ENCODE peak calls at places on chromosomes 12 and 14, in seven cellular contexts. S, Z, I, E, Q, M and U are unnamed samples. For H3K4me1, the result is how much of the 10 kb centered on the place peaks cover.

GRCh38 chr12:5124401-5124800 is 80.7 kb downstream of the KCNA5 start:
- DNase-seq in I (no peak), E (no peak), M (no peak), Q (no peak), Z (no peak), S (no peak), U (no peak)

GRCh38 chr14:68178282-68178681 is 358.7 kb downstream of the RAD51B start:
- DNase-seq in Z (no peak), E (no peak), I (no peak), S (no peak), Q (no peak), M (no peak), U (no peak)

GRCh38 chr14:84707830-84708229 is 822.1 kb upstream of the FLRT2 start:
- DNase-seq in Z (no peak), I (no peak), S (no peak), M (no peak), Q (no peak), E (no peak), U (no peak)

GRCh38 chr12:18753481-18754117 is 15.7 kb downstream of the CAPZA3 start:
- DNase-seq in Z (peak), S (peak), I (no peak), M (no peak), Q (no peak), E (peak), U (no peak)

GRCh38 chr12:11701398-11701797 is 51.9 kb downstream of the ETV6 start:
- DNase-seq in Q (no peak), M (no peak), I (no peak), E (no peak), Z (no peak), S (no peak), U (no peak)

GRCh38 chr12:59808317-59808910 is 212.6 kb downstream of the SLC16A7 start:
- DNase-seq in Q (no peak), M (no peak), I (no peak), S (peak), E (peak), Z (peak), U (no peak)

GRCh38 chr14:43647302-43647701 is 859.8 kb downstream of the FSCB start:
- DNase-seq in Z (no peak), I (no peak), E (no peak), Q (no peak), S (no peak), M (no peak), U (no peak)

GRCh38 chr12:6676962-6677361 is 12.2 kb downstream of the ZNF384 start:
- DNase-seq in Q (no peak), E (no peak), Z (no peak), S (no peak), I (no peak), M (no peak), U (no peak)

GRCh38 chr14:23024612-23025075 is 10.1 kb downstream of the PSMB5 start:
- DNase-seq in I (no peak), E (no peak), M (no peak), Q (no peak), S (no peak), Z (no peak), U (no peak)

GRCh38 chr12:67155863-67156262 is 113.3 kb upstream of the CAND1 start:
- DNase-seq in I (no peak), Z (peak), M (no peak), S (no peak), E (no peak), Q (no peak), U (no peak)

GRCh38 chr12:69988601-69989194 is 163.7 kb downstream of the MYRFL start:
- DNase-seq in I (no peak), M (no peak), Z (peak), E (no peak), Q (no peak), S (peak), U (no peak)

GRCh38 chr12:4649358-4649661 is 396 bp downstream of the NDUFA9 start:
- DNase-seq in Q (no peak), I (no peak), Z (no peak), S (no peak), E (no peak), M (no peak), U (no peak)

GRCh38 chr12:49583361-49584094 is 15.6 kb upstream of the MCRS1 start:
- DNase-seq in E (no peak), S (peak), M (no peak), Q (no peak), I (no peak), Z (peak), U (no peak)

GRCh38 chr14:24692382-24693352 is 58.7 kb upstream of the GZMB start:
- DNase-seq in Z (no peak), I (no peak), S (no peak), Q (no peak), M (no peak), E (no peak), U (peak)

GRCh38 chr12:111953455-111953854 is 59.5 kb downstream of the TMEM116 start:
- DNase-seq in Q (no peak), I (no peak), S (peak), M (no peak), Z (peak), E (no peak), U (no peak)

GRCh38 chr12:82942963-82943362 is 256.3 kb downstream of the TMTC2 start:
- DNase-seq in Z (peak), S (no peak), E (no peak), I (no peak), M (no peak), Q (no peak), U (no peak)

GRCh38 chr14:61973981-61974380 is 211.8 kb downstream of the SNAPC1 start:
- DNase-seq in I (no peak), Q (no peak), S (peak), Z (peak), E (no peak), M (no peak), U (no peak)

GRCh38 chr12:96487214-96487613 is 2.2 kb upstream of the CFAP54 start:
- DNase-seq in E (no peak), M (no peak), Z (peak), S (peak), I (no peak), Q (no peak), U (no peak)

GRCh38 chr12:99121476-99121965 is 476.4 kb downstream of the APAF1 start:
- DNase-seq in I (no peak), Q (no peak), E (no peak), M (no peak), Z (no peak), S (no peak), U (no peak)

DNA sequence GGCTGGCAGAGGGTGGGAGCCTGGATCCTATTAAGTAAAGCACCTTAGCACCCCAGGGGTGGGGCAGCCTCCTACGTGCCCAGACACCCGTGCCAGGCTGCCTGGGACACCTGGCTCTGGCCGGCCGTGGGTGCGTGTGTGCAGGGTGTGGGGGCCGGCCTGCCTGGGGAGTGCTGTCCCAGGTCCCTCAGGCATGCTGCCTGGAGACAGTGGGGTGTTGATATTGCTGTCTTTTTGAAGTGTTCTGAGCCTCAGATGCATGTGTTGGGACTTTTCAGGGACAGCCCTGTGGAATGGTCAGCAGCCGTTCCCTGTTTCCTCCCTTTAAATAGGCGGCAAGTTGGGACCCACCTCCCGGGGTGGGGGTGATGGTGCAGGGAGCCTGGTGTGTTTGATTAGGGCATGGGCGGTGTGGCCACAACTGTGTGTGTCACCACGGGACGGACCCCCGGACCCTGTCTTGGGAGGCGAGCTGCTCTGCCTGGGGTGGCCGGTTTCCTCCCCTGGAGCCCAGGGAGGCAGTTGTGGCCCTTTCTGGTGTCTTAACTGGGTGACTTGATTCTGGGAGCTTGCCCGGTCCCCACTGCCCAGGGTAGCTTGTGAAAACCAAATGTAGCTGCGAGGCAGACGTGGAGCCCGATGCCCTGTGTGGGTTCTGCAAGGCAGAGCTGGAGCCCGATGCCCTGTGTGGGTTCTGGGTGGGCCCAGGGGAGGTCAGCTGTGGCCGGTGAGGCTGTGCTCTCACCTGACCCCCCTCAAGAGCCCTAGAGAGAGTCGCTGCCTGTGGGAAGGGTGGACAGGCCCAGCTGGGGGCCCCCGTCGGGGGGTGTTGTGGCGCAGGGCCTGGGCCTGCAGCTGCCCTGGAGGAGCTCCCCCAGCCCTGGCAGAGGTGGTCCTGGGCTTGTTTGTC is 8.2 kb downstream of the ULK1 start:
- DNase-seq in M (no peak), E (no peak), Z (no peak), S (no peak), Q (no peak), I (peak), U (no peak)
- H3K4me1 ChIP-seq in M (under half), E (under half), Z (under half), S (under half), Q (under half), I (half or more), U (under half)

GRCh38 chr14:102949062-102949800 is 26.8 kb downstream of the AMN start:
- DNase-seq in S (no peak), M (no peak), Q (peak), I (peak), E (no peak), Z (peak), U (no peak)
- H3K4me1 ChIP-seq in S (under half), M (under half), Q (under half), I (under half), E (under half), Z (under half), U (under half)

DNA sequence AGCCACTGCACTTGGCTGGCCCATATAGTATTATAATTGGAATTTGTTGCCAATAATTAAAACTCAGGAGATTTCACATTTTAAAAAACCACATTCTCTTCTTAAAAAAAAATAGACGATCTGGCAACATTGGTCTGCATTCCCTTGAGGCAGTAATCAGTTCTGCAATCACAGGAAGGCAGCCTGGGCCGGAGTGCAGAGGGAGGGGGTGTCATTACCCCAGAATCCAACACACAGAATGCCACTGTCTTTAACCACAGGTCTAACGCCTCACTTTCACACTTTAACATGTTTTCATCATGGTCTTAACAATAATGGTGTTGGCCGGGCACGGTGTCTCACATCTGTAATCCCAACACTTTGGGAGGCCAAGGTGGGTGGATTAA is 100.1 kb downstream of the SCARB1 start:
- DNase-seq in Q (no peak), E (no peak), S (no peak), M (no peak), I (no peak), Z (no peak), U (no peak)
- H3K4me1 ChIP-seq in Q (under half), E (under half), S (under half), M (under half), I (under half), Z (under half), U (under half)

GRCh38 chr12:85796001-85796400 is 40.2 kb downstream of the RASSF9 start:
- DNase-seq in E (no peak), S (no peak), M (no peak), I (no peak), Q (no peak), Z (no peak), U (no peak)

GRCh38 chr12:85798122-85798521 is 38.1 kb downstream of the RASSF9 start:
- DNase-seq in E (no peak), M (no peak), Q (no peak), Z (no peak), I (no peak), S (no peak), U (no peak)

GRCh38 chr12:85794551-85794950 is 41.7 kb downstream of the RASSF9 start:
- DNase-seq in Q (no peak), I (no peak), Z (peak), M (no peak), E (peak), S (no peak), U (no peak)
- H3K4me1 ChIP-seq in Q (under half), I (under half), Z (under half), M (under half), E (under half), S (under half), U (under half)

DNA sequence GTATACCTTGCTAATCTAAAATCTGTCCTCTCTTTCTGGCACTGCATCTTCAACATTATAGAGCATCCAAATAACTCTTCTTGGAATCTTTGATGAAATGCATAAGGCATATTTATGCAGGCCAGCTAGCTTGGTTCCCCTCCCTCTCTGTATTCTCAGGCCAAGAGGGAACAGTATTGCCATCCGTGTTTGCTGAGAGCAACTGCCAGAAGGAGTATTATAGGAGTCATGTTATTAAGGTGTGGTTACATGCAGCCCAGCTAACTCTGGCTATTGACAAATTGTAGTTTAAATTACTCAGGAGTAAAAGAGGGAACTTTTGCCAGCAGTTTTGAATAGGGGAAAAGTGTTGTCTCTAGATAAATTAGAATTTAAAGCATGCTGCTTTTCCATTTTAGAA is 309.3 kb upstream of the E2F7 start:
- DNase-seq in S (no peak), Z (no peak), Q (no peak), I (no peak), M (no peak), E (no peak), U (no peak)
- H3K4me1 ChIP-seq in S (under half), Z (under half), Q (under half), I (under half), M (under half), E (under half), U (under half)

DNA sequence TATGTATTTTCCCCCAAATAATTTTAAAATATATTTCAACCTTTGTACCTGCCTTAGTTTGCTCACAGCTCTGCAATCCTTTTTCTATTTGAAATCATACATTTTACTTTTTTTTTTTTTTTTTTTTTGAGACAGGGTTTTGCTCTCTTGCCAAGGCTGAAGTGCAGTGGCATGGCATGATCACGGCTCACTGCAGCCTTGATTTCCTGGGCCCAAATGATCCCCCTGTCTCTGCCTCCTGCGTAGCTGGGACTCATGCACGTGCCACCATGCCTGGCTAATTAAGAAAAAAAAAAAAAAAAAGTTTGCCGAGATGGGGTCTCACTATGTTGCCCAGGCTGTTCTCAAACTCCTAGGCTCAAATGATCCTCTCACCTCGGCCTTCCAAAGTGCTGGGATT is 1.3 kb upstream of the SYCP3 start:
- DNase-seq in E (no peak), I (no peak), Z (no peak), Q (no peak), S (no peak), M (no peak), U (no peak)
- H3K4me1 ChIP-seq in E (under half), I (under half), Z (under half), Q (under half), S (under half), M (under half), U (under half)

GRCh38 chr12:94080684-94081009 is 67.7 kb upstream of the PLXNC1 start:
- DNase-seq in E (no peak), M (no peak), Q (no peak), I (no peak), Z (no peak), S (no peak), U (no peak)

GRCh38 chr12:94078736-94079509 is 69.5 kb upstream of the PLXNC1 start:
- DNase-seq in M (no peak), Z (no peak), I (no peak), S (no peak), E (no peak), Q (no peak), U (no peak)

GRCh38 chr12:94078138-94078723 is 70.1 kb upstream of the PLXNC1 start:
- DNase-seq in Q (no peak), S (no peak), I (no peak), Z (no peak), E (no peak), M (no peak), U (no peak)

GRCh38 chr12:94079965-94080683 is 68.3 kb upstream of the PLXNC1 start:
- DNase-seq in M (no peak), E (no peak), Z (no peak), I (no peak), Q (no peak), S (no peak), U (no peak)

GRCh38 chr12:94082690-94083089 is 65.7 kb upstream of the PLXNC1 start:
- DNase-seq in Z (no peak), I (no peak), E (no peak), S (no peak), Q (no peak), M (no peak), U (no peak)
- H3K4me1 ChIP-seq in Z (under half), I (under half), E (under half), S (under half), Q (under half), M (under half), U (under half)

GRCh38 chr12:26123482-26123980 is 1.3 kb downstream of the BHLHE41 start:
- DNase-seq in Z (peak), M (no peak), S (peak), E (no peak), Q (no peak), I (no peak), U (no peak)

GRCh38 chr12:26122681-26123481 is 2.0 kb downstream of the BHLHE41 start:
- DNase-seq in Z (peak), I (peak), E (peak), S (peak), Q (peak), M (peak), U (no peak)

GRCh38 chr12:26120561-26121274 is 4.1 kb downstream of the BHLHE41 start:
- DNase-seq in I (no peak), Q (no peak), E (no peak), S (no peak), Z (no peak), M (no peak), U (no peak)

GRCh38 chr12:26121323-26121740 is 3.5 kb downstream of the BHLHE41 start:
- DNase-seq in E (no peak), S (no peak), I (no peak), M (no peak), Q (no peak), Z (no peak), U (no peak)

GRCh38 chr12:26121841-26122680 is 2.8 kb downstream of the BHLHE41 start:
- DNase-seq in Z (peak), S (no peak), E (no peak), M (no peak), I (peak), Q (peak), U (peak)
- H3K4me1 ChIP-seq in Z (under half), S (under half), E (under half), M (under half), I (under half), Q (under half), U (under half)